ENCODE peak calls at places on chromosomes 5 and 9, in six cellular contexts. One of them, this sample, is unnamed.
A peak's percentile ranks its signal among the peaks of the same experiment; 100 is the strongest.

GRCh38 chr9:126376311-126376902 is 49.8 kb downstream of the MVB12B start:
- DNase-seq in stimulated activated CD4-positive, alpha-beta T cell treated with anti-CD3 and anti-CD28 coated beads, Interleukin-2, amount 100 ng/mL, for 48 hours: no peak
- DNase-seq in SK-MEL-5: no peak
- DNase-seq in GM20000: no peak
- DNase-seq in heart left ventricle: no peak
- DNase-seq in lung: no peak
- DNase-seq in this sample: no peak

GRCh38 chr9:962023-962422 is 14.4 kb upstream of the DMRT3 start:
- DNase-seq in stimulated activated CD4-positive, alpha-beta T cell treated with anti-CD3 and anti-CD28 coated beads, Interleukin-2, amount 100 ng/mL, for 48 hours: no peak
- DNase-seq in SK-MEL-5: no peak
- DNase-seq in GM20000: no peak
- DNase-seq in heart left ventricle: no peak
- DNase-seq in lung: no peak
- DNase-seq in this sample: no peak

GRCh38 chr9:131270171-131271015 is 5.9 kb downstream of the FAM78A start:
- DNase-seq in stimulated activated CD4-positive, alpha-beta T cell treated with anti-CD3 and anti-CD28 coated beads, Interleukin-2, amount 100 ng/mL, for 48 hours: no peak
- DNase-seq in SK-MEL-5: no peak
- DNase-seq in GM20000: peak; percentile 70
- DNase-seq in heart left ventricle: peak; percentile 90
- DNase-seq in lung: peak; percentile 65
- DNase-seq in this sample: peak; percentile 88

GRCh38 chr9:92492781-92493401 is 10.6 kb upstream of the ASPN start:
- DNase-seq in stimulated activated CD4-positive, alpha-beta T cell treated with anti-CD3 and anti-CD28 coated beads, Interleukin-2, amount 100 ng/mL, for 48 hours: no peak
- DNase-seq in SK-MEL-5: no peak
- DNase-seq in GM20000: no peak
- DNase-seq in heart left ventricle: no peak
- DNase-seq in lung: no peak
- DNase-seq in this sample: no peak

GRCh38 chr5:111550282-111551020 is 38.1 kb upstream of the STARD4 start:
- DNase-seq in stimulated activated CD4-positive, alpha-beta T cell treated with anti-CD3 and anti-CD28 coated beads, Interleukin-2, amount 100 ng/mL, for 48 hours: peak; percentile 77
- DNase-seq in SK-MEL-5: peak; percentile 94
- DNase-seq in GM20000: peak; percentile 68
- DNase-seq in heart left ventricle: peak; percentile 89
- DNase-seq in lung: peak; percentile 76
- DNase-seq in this sample: peak; percentile 93

GRCh38 chr5:1892685-1893445 is 10.1 kb upstream of the IRX4 start:
- DNase-seq in stimulated activated CD4-positive, alpha-beta T cell treated with anti-CD3 and anti-CD28 coated beads, Interleukin-2, amount 100 ng/mL, for 48 hours: no peak
- DNase-seq in SK-MEL-5: no peak
- DNase-seq in GM20000: no peak
- DNase-seq in heart left ventricle: no peak
- DNase-seq in lung: no peak
- DNase-seq in this sample: no peak

GRCh38 chr9:89278997-89279739 is 31.8 kb upstream of the CKS2 start:
- DNase-seq in stimulated activated CD4-positive, alpha-beta T cell treated with anti-CD3 and anti-CD28 coated beads, Interleukin-2, amount 100 ng/mL, for 48 hours: no peak
- DNase-seq in SK-MEL-5: peak; percentile 65
- DNase-seq in GM20000: peak; percentile 72
- DNase-seq in heart left ventricle: no peak
- DNase-seq in lung: no peak
- DNase-seq in this sample: no peak

GRCh38 chr9:2469681-2470141 is 151.9 kb upstream of the VLDLR start:
- DNase-seq in stimulated activated CD4-positive, alpha-beta T cell treated with anti-CD3 and anti-CD28 coated beads, Interleukin-2, amount 100 ng/mL, for 48 hours: no peak
- DNase-seq in SK-MEL-5: peak; percentile 34
- DNase-seq in GM20000: peak; percentile 25
- DNase-seq in heart left ventricle: peak; percentile 52
- DNase-seq in lung: no peak
- DNase-seq in this sample: no peak

GRCh38 chr5:62488531-62488930 is 76.0 kb downstream of the IPO11 start:
- DNase-seq in stimulated activated CD4-positive, alpha-beta T cell treated with anti-CD3 and anti-CD28 coated beads, Interleukin-2, amount 100 ng/mL, for 48 hours: no peak
- DNase-seq in SK-MEL-5: no peak
- DNase-seq in GM20000: no peak
- DNase-seq in heart left ventricle: no peak
- DNase-seq in lung: no peak
- DNase-seq in this sample: no peak

GRCh38 chr5:107673106-107673367 is 2.3 kb upstream of the EFNA5 start:
- DNase-seq in stimulated activated CD4-positive, alpha-beta T cell treated with anti-CD3 and anti-CD28 coated beads, Interleukin-2, amount 100 ng/mL, for 48 hours: no peak
- DNase-seq in SK-MEL-5: no peak
- DNase-seq in GM20000: peak; percentile 32
- DNase-seq in heart left ventricle: no peak
- DNase-seq in lung: no peak
- DNase-seq in this sample: no peak

GRCh38 chr9:128495804-128496417 is 8.6 kb upstream of the GLE1 start:
- DNase-seq in stimulated activated CD4-positive, alpha-beta T cell treated with anti-CD3 and anti-CD28 coated beads, Interleukin-2, amount 100 ng/mL, for 48 hours: no peak
- DNase-seq in SK-MEL-5: no peak
- DNase-seq in GM20000: no peak
- DNase-seq in heart left ventricle: no peak
- DNase-seq in lung: no peak
- DNase-seq in this sample: no peak

GRCh38 chr9:120387257-120387999 is 192.5 kb downstream of the CDK5RAP2 start:
- DNase-seq in stimulated activated CD4-positive, alpha-beta T cell treated with anti-CD3 and anti-CD28 coated beads, Interleukin-2, amount 100 ng/mL, for 48 hours: no peak
- DNase-seq in SK-MEL-5: no peak
- DNase-seq in GM20000: no peak
- DNase-seq in heart left ventricle: no peak
- DNase-seq in lung: no peak
- DNase-seq in this sample: no peak

GRCh38 chr5:4089087-4089486 is 493.5 kb downstream of the IRX1 start:
- DNase-seq in stimulated activated CD4-positive, alpha-beta T cell treated with anti-CD3 and anti-CD28 coated beads, Interleukin-2, amount 100 ng/mL, for 48 hours: no peak
- DNase-seq in SK-MEL-5: no peak
- DNase-seq in GM20000: no peak
- DNase-seq in heart left ventricle: no peak
- DNase-seq in lung: no peak
- DNase-seq in this sample: no peak

GRCh38 chr5:123297866-123298265 is 125.3 kb downstream of the CEP120 start:
- DNase-seq in stimulated activated CD4-positive, alpha-beta T cell treated with anti-CD3 and anti-CD28 coated beads, Interleukin-2, amount 100 ng/mL, for 48 hours: no peak
- DNase-seq in SK-MEL-5: no peak
- DNase-seq in GM20000: no peak
- DNase-seq in heart left ventricle: no peak
- DNase-seq in lung: no peak
- DNase-seq in this sample: no peak

GRCh38 chr9:130271473-130271872 is 5.9 kb downstream of the HMCN2 start:
- DNase-seq in stimulated activated CD4-positive, alpha-beta T cell treated with anti-CD3 and anti-CD28 coated beads, Interleukin-2, amount 100 ng/mL, for 48 hours: no peak
- DNase-seq in SK-MEL-5: no peak
- DNase-seq in GM20000: no peak
- DNase-seq in heart left ventricle: no peak
- DNase-seq in lung: no peak
- DNase-seq in this sample: no peak

GRCh38 chr9:82231411-82231810 is 242.8 kb downstream of the SPATA31D1 start:
- DNase-seq in stimulated activated CD4-positive, alpha-beta T cell treated with anti-CD3 and anti-CD28 coated beads, Interleukin-2, amount 100 ng/mL, for 48 hours: no peak
- DNase-seq in SK-MEL-5: no peak
- DNase-seq in GM20000: no peak
- DNase-seq in heart left ventricle: no peak
- DNase-seq in lung: no peak
- DNase-seq in this sample: no peak

GRCh38 chr9:133285252-133285775 is 10.3 kb upstream of the ABO start:
- DNase-seq in stimulated activated CD4-positive, alpha-beta T cell treated with anti-CD3 and anti-CD28 coated beads, Interleukin-2, amount 100 ng/mL, for 48 hours: no peak
- DNase-seq in SK-MEL-5: no peak
- DNase-seq in GM20000: no peak
- DNase-seq in heart left ventricle: no peak
- DNase-seq in lung: no peak
- DNase-seq in this sample: no peak

GRCh38 chr9:113653746-113654604 is 190.4 kb downstream of the RGS3 start:
- DNase-seq in stimulated activated CD4-positive, alpha-beta T cell treated with anti-CD3 and anti-CD28 coated beads, Interleukin-2, amount 100 ng/mL, for 48 hours: no peak
- DNase-seq in SK-MEL-5: no peak
- DNase-seq in GM20000: no peak
- DNase-seq in heart left ventricle: no peak
- DNase-seq in lung: no peak
- DNase-seq in this sample: no peak